ENCODE peak calls at places on chromosomes 3 and 15, in five cellular contexts. H is A549, G is endothelial cell of umbilical vein, Z is SK-N-SH, X is HepG2. C is an unnamed sample.

GRCh38 chr3:159711560-159712333 is 276.9 kb upstream of the IL12A start:
- DNase-seq in H (peak), G (peak), Z (peak), X (no peak), C (no peak)

GRCh38 chr3:102443021-102443420 is 8.2 kb downstream of the ZPLD1 start:
- DNase-seq in Z (no peak), H (no peak), G (no peak), X (no peak), C (no peak)

GRCh38 chr15:34318277-34319079 is 19.1 kb downstream of the SLC12A6 start:
- DNase-seq in X (peak), Z (no peak), H (peak), G (peak), C (peak)

GRCh38 chr3:125482406-125482805 is 37.6 kb downstream of the SNX4 start:
- DNase-seq in H (no peak), G (no peak), X (peak), Z (no peak), C (no peak)

GRCh38 chr3:52313774-52314188 is 2.3 kb upstream of the DNAH1 start:
- DNase-seq in G (peak), Z (no peak), X (no peak), H (peak), C (peak)

GRCh38 chr3:167840247-167840646 is 104.7 kb downstream of the SERPINI1 start:
- DNase-seq in Z (no peak), X (no peak), G (no peak), H (no peak), C (no peak)

GRCh38 chr3:70824785-70825184 is 512.3 kb upstream of the MDFIC2 start:
- DNase-seq in Z (no peak), G (peak), H (peak), X (no peak), C (no peak)

GRCh38 chr3:27675287-27675686 is 46.8 kb downstream of the EOMES start:
- DNase-seq in X (no peak), Z (no peak), G (peak), H (no peak), C (no peak)

GRCh38 chr15:87118424-87118823 is 1038.8 kb downstream of the AGBL1 start:
- DNase-seq in Z (peak), X (no peak), G (no peak), H (no peak), C (no peak)

GRCh38 chr15:62663547-62663946 is 379.0 kb upstream of the TPM1 start:
- DNase-seq in H (no peak), G (no peak), X (no peak), Z (no peak), C (no peak)

GRCh38 chr3:177284383-177284881 is 87.2 kb upstream of the TBL1XR1 start:
- DNase-seq in Z (no peak), G (no peak), H (peak), X (peak), C (peak)

GRCh38 chr3:160808838-160809237 is 52.8 kb downstream of the PPM1L start:
- DNase-seq in X (no peak), G (no peak), H (no peak), Z (no peak), C (no peak)

GRCh38 chr3:100463002-100463401 is 29.4 kb upstream of the TMEM45A start:
- DNase-seq in Z (peak), X (peak), G (peak), H (peak), C (peak)

GRCh38 chr15:60379466-60380274 is 18.1 kb downstream of the ANXA2 start:
- DNase-seq in H (peak), X (peak), Z (no peak), G (no peak), C (peak)

GRCh38 chr15:65201918-65202317 is 9.4 kb downstream of the CILP start:
- DNase-seq in H (no peak), Z (no peak), X (no peak), G (no peak), C (no peak)

DNA sequence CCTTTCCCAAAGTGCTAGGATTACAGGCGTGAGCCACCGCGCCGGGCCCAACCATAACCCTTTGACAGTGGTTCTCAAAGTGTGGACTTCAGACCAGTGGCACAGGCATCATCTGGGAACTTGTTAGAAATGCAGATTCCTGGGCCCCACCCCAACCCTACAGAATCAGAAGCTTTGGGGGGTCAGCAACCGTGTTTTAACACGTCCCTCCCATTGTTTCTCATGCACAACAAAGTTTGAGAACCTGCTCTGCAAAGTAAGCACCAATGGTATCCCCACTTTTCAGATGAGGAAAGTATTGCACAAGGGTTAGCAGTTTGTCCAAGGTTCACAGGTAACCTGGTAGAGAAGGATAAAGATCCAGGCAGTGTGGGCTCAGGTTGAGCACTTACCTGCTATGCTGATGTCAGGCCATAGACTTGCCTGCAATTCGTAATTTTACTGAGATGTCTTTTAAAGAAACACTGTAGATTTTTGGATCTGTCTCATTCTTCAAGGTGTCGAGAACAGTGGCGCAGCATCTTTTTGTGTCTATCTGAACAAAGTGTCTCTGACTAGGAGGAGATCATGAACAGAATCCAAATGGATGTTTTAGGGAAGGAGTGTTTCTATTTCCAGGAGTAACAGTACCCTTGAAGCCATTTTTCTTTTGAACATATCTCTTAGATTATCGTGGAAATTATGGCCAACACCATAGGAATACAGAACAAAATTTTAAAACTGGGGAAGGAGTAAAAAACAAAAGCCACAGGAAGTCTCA is 2.5 kb downstream of the GXYLT2 start:
- DNase-seq in G (no peak), H (no peak), X (peak), Z (no peak), C (no peak)
- H3K4me3 ChIP-seq in G (no peak), H (no peak), X (peak), Z (no peak), C (no peak)

DNA sequence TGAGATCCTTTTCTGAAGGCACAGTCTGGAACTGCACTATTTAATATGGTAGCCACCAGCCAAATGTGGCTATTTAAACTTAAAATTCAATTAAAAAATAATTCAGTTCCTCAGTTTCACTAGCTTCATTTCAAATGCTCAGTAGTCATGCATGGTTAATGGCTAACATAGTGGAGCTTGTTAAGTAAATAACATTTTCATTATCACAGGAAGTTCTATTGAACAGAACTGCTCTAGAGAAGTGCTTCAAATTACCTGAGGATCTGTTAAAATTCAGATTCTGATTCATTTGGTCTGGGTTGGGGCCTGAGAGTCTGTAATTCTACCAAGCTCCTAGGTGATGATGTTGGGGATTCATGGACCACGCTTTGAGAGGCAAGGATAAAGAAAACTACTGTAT is 109.6 kb upstream of the THRB start:
- DNase-seq in Z (no peak), X (no peak), H (no peak), G (no peak), C (no peak)
- TF ChIP-seq MAX in Z (no peak), X (no peak), H (no peak), G (no peak), C (no peak)

DNA sequence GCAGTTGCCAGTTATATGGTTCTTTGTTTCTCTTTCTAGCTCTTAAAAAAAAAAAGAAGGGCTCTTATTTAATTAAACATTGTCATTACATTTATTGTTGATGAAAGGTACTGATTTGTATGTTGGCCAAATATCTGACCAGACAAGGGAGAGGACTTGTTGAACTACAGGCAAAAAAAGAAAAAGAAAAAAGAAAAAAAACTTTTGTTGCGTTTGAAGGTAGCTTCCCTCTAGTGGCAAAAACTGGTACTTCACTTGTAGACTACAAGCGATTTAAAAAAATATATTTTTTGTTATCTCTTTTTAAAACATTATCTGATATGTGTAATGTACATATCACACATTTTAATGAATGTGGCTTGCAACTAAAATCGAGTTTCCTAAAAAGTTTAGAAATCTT is 280.6 kb downstream of the ROBO2 start:
- DNase-seq in X (peak), Z (peak), H (peak), G (peak), C (peak)
- TF ChIP-seq CTCF in X (peak), Z (peak), H (peak), G (peak), C (peak)

GRCh38 chr15:73993211-73993994 is 1.1 kb upstream of the PML start:
- DNase-seq in G (no peak), Z (no peak), H (no peak), X (no peak), C (no peak)
- H3K4me3 ChIP-seq in G (no peak), Z (peak), H (peak), X (peak), C (no peak)

C was measured in NB4.